ENCODE peak calls at places on chromosomes 1 and 21, in nine cellular contexts. Y, T, K, A, L, I, P, C and H are unnamed samples. For H3K4me1, the result is how much of the 10 kb centered on the place peaks cover.

GRCh38 chr1:163036661-163037060 is 32.5 kb upstream of the RGS4 start:
- DNase-seq in Y (no peak), T (no peak), K (peak), A (no peak), L (no peak), I (peak), P (no peak), C (no peak), H (no peak)

GRCh38 chr1:202017385-202018225 is 7.2 kb downstream of the ELF3 start:
- DNase-seq in Y (no peak), T (no peak), K (no peak), A (no peak), L (no peak), I (no peak), P (no peak), C (no peak), H (no peak)

GRCh38 chr1:30088594-30089556 is 634.5 kb downstream of the MATN1 start:
- DNase-seq in Y (peak), T (peak), K (no peak), A (no peak), L (no peak), I (no peak), P (no peak), C (no peak), H (no peak)

GRCh38 chr21:25925064-25925463 is 190.3 kb downstream of the GABPA start:
- DNase-seq in Y (no peak), T (no peak), K (no peak), A (no peak), L (no peak), I (no peak), P (no peak), C (no peak), H (no peak)

GRCh38 chr21:33339938-33340337 is 15.2 kb downstream of the IFNAR1 start:
- DNase-seq in Y (no peak), T (no peak), K (no peak), A (no peak), L (no peak), I (peak), P (no peak), C (no peak), H (no peak)

GRCh38 chr1:188706742-188707141 is 1770.9 kb downstream of the BRINP3 start:
- DNase-seq in Y (peak), T (no peak), K (peak), A (no peak), L (no peak), I (peak), P (no peak), C (no peak), H (no peak)

GRCh38 chr1:39105841-39106765 is 80.0 kb downstream of the NDUFS5 start:
- DNase-seq in Y (peak), T (peak), K (peak), A (peak), L (peak), I (no peak), P (no peak), C (peak), H (peak)

GRCh38 chr1:215056584-215056983 is 26.0 kb upstream of the KCNK2 start:
- DNase-seq in Y (peak), T (no peak), K (peak), A (no peak), L (no peak), I (peak), P (no peak), C (no peak), H (no peak)

GRCh38 chr1:185314416-185314815 is 2.6 kb downstream of the IVNS1ABP start:
- DNase-seq in Y (peak), T (no peak), K (peak), A (no peak), L (no peak), I (no peak), P (no peak), C (no peak), H (no peak)

GRCh38 chr1:177927021-177927596 is 42.7 kb downstream of the SEC16B start:
- DNase-seq in Y (peak), T (no peak), K (peak), A (no peak), L (no peak), I (peak), P (no peak), C (no peak), H (no peak)

DNA sequence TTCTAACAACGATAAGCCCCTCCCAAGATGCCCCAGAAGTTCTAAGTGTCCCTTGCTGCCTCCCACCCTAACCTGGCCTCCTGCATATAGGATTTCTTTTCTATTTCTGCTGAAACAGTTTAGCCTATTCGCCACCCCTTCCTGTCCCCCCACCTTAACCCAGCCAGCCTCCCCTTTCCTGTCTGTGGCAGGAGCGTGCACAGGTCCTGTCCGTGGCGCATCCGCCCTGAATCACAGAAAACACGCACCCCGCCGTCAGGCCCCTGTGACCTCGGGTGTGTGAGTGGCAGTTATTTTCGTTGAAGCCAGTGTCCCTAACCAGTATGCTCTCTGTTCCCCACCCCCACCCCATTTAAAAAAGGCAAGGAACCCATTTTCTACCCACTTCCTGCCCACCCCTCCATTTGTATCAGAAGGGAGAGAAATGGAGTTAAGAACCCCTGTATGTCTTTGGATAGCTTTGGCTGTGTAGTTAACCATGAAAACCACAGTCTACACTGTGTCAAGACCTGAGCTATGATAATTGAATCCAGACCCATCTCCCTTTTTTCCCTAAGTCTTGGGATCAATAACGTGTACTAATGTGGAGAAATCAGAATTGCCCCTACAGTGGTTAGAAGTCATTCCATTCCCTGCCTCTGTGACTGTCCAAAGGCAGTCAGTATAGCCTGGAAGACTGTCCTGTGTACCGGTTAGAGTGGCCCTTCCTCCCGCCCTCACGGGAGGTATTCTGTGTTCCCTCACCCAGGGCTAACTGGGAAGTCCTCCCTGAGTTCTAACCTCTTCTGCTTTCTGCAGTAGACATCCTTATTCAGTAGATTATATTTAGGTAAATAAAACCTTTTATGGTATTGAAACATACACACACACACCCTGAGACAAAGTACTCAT is 1.8 kb downstream of the PLEKHO1 start:
- DNase-seq in Y (no peak), T (no peak), K (peak), A (peak), L (peak), I (no peak), P (peak), C (no peak), H (peak)
- H3K4me1 ChIP-seq in Y (under half), T (under half), K (under half), A (under half), L (under half), I (under half), P (under half), C (under half), H (half or more)

GRCh38 chr1:8876099-8876496 is 2.4 kb downstream of the ENO1 start:
- DNase-seq in Y (no peak), T (no peak), K (no peak), A (no peak), L (no peak), I (no peak), P (no peak), C (no peak), H (no peak)
- H3K4me3 ChIP-seq in Y (peak), T (peak), K (peak), A (peak), L (peak), I (peak), P (peak), C (peak), H (no peak)

GRCh38 chr1:79325126-79325525 is 318.6 kb upstream of the ADGRL4 start:
- DNase-seq in Y (no peak), T (no peak), K (no peak), A (no peak), L (no peak), I (no peak), P (no peak), C (no peak), H (no peak)

GRCh38 chr1:79322511-79323027 is 316.0 kb upstream of the ADGRL4 start:
- DNase-seq in Y (peak), T (no peak), K (peak), A (no peak), L (no peak), I (peak), P (no peak), C (no peak), H (no peak)

GRCh38 chr1:79323240-79324025 is 316.9 kb upstream of the ADGRL4 start:
- DNase-seq in Y (peak), T (no peak), K (peak), A (no peak), L (no peak), I (peak), P (no peak), C (no peak), H (no peak)

GRCh38 chr1:79325705-79326104 is 319.2 kb upstream of the ADGRL4 start:
- DNase-seq in Y (no peak), T (no peak), K (peak), A (no peak), L (no peak), I (peak), P (no peak), C (no peak), H (no peak)

GRCh38 chr1:79326875-79327274 is 320.3 kb upstream of the ADGRL4 start:
- DNase-seq in Y (no peak), T (no peak), K (no peak), A (no peak), L (no peak), I (no peak), P (no peak), C (no peak), H (no peak)
- H3K4me1 ChIP-seq in Y (under half), T (under half), K (under half), A (under half), L (under half), I (under half), P (under half), C (under half), H (under half)

GRCh38 chr21:34834307-34834706 is 165.5 kb downstream of the CLIC6 start:
- DNase-seq in Y (no peak), T (no peak), K (no peak), A (no peak), L (no peak), I (no peak), P (no peak), C (no peak), H (no peak)

GRCh38 chr21:34833465-34833864 is 164.7 kb downstream of the CLIC6 start:
- DNase-seq in Y (peak), T (no peak), K (no peak), A (no peak), L (no peak), I (no peak), P (no peak), C (no peak), H (no peak)

GRCh38 chr21:34835526-34835925 is 166.7 kb downstream of the CLIC6 start:
- DNase-seq in Y (peak), T (no peak), K (peak), A (peak), L (no peak), I (no peak), P (no peak), C (peak), H (no peak)

GRCh38 chr21:34836103-34836932 is 167.5 kb downstream of the CLIC6 start:
- DNase-seq in Y (peak), T (no peak), K (peak), A (peak), L (no peak), I (peak), P (no peak), C (peak), H (no peak)

DNA sequence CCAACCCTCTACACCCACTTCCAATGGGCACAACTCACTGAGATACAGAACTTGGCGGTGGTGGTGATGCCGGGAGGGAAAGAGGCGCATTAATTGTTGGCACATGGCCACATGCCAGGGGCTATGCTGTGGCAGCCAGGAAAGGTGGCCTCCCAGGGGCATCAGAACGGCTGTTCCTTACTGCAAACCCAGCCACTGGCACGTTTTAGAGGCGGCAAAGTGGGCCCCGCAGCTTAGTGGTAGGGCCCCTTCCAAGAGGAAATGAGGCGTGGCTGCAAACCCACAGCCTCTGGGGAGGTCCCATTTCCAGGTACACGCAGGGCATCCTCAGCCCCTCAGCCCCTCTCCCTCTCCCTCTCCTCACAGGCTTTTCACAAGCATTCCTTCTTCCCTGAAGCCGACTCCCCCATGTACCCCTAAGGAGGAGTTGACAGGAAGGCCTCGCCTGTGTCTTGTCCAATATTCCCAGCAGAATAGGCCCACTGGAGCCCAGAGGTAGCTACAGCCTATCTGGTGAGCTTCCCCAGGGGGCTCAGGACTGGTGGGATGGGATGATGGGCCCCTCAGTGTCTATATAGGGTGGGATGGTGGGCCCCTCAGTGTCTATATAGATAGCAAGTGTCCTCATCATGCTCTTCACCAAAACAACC is 166.2 kb downstream of the CLIC6 start:
- DNase-seq in Y (no peak), T (no peak), K (no peak), A (no peak), L (no peak), I (no peak), P (no peak), C (no peak), H (no peak)
- H3K4me3 ChIP-seq in Y (no peak), T (no peak), K (no peak), A (no peak), L (no peak), I (no peak), P (no peak), C (no peak), H (no peak)

GRCh38 chr1:92975551-92976232 is 14.4 kb upstream of the DIPK1A start:
- DNase-seq in Y (no peak), T (no peak), K (no peak), A (no peak), L (no peak), I (no peak), P (no peak), C (peak), H (no peak)
- H3K4me1 ChIP-seq in Y (under half), T (under half), K (under half), A (under half), L (under half), I (under half), P (half or more), C (under half), H (half or more)

GRCh38 chr1:94543003-94543402 is 1.4 kb upstream of the F3 start:
- DNase-seq in Y (peak), T (no peak), K (peak), A (no peak), L (no peak), I (peak), P (no peak), C (no peak), H (no peak)
- H3K4me3 ChIP-seq in Y (no peak), T (no peak), K (peak), A (no peak), L (no peak), I (peak), P (no peak), C (peak), H (no peak)

DNA sequence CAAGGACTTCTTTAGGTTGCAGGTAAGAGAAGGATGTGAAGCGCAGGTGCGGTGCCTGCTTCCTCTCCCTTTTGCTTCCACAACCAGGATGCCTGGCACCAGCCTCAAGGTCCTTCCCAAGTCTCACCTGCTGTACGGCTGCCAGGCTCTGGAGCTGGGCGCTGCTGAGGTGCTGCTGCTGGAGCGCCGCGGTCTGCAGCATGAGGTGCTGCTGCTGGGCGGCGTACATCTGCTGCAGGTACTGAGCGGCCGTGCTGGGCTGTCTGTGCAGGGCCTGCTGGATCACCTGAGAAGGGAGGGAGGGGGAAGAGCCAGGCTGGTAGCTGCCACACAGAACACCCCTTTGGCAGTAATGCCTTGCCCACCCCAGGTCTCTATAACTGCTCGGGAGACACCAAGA is 51.3 kb upstream of the A3GALT2 start:
- DNase-seq in Y (no peak), T (no peak), K (no peak), A (no peak), L (no peak), I (no peak), P (no peak), C (no peak), H (no peak)
- H3K4me1 ChIP-seq in Y (under half), T (under half), K (under half), A (under half), L (under half), I (under half), P (under half), C (under half), H (under half)

GRCh38 chr1:37480125-37480466 is 5.7 kb downstream of the ZC3H12A start:
- DNase-seq in Y (no peak), T (no peak), K (no peak), A (peak), L (no peak), I (no peak), P (peak), C (no peak), H (no peak)
- H3K4me3 ChIP-seq in Y (no peak), T (no peak), K (peak), A (peak), L (peak), I (no peak), P (peak), C (peak), H (peak)

DNA sequence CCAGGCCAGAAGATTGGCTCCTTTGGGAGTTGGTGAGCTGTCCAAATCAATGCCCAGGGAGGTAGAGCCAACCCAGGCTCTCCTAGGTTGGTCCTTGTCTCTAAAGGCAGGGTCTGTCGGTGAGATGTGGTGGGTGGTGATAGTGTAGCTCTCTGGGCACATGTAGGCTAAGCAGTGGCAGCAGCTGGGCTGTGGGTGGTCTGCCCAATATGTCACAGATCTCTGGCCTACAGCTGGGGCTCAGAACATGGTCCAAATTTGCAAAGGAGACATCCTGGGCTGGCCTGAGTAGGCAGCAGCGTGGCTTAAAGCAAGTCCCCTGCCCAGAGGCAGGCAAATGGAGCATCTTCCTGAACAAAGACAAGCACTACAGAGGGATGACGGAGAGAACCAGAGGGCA is 61.1 kb upstream of the PRDX6 start:
- DNase-seq in Y (no peak), T (no peak), K (no peak), A (no peak), L (no peak), I (no peak), P (no peak), C (no peak), H (no peak)
- H3K4me1 ChIP-seq in Y (under half), T (under half), K (under half), A (under half), L (under half), I (under half), P (under half), C (under half), H (under half)

DNA sequence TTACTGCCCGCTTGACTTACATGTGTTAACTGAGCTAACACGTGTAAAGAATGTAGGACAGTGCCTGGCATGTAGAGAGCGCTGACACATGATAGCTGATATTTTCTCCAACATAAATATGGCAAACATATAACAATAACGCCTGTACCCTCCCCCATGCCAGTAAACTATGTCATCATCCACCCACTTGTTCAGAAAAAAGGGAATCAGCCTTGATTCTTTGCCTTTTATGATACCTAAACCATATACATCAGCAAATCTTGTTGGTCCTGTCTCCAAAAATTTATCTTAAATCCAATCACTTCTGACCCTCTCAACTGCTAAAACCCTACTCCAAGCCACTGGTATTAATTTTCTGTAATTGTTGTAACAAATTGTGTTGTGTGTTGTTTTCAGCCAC is 1.1 kb upstream of the ZNF692 start:
- DNase-seq in Y (no peak), T (no peak), K (no peak), A (no peak), L (no peak), I (no peak), P (no peak), C (no peak), H (no peak)
- H3K4me3 ChIP-seq in Y (no peak), T (no peak), K (peak), A (peak), L (no peak), I (no peak), P (no peak), C (no peak), H (no peak)